ENCODE peak calls at places on chromosomes 6 and 20, in four cellular contexts. One of them, this sample, is unnamed.

GRCh38 chr6:148867851-148868250 is 121.0 kb downstream of the UST start:
- DNase-seq in lung microvascular endothelial cell: no peak
- DNase-seq in GM13977: no peak
- DNase-seq in Ammon's horn: no peak
- DNase-seq in this sample: no peak

GRCh38 chr6:2809015-2809414 is 32.6 kb downstream of the SERPINB1 start:
- DNase-seq in lung microvascular endothelial cell: no peak
- DNase-seq in GM13977: no peak
- DNase-seq in Ammon's horn: no peak
- DNase-seq in this sample: no peak

GRCh38 chr20:13251556-13251955 is 30.5 kb downstream of the ISM1 start:
- DNase-seq in lung microvascular endothelial cell: no peak
- DNase-seq in GM13977: no peak
- DNase-seq in Ammon's horn: no peak
- DNase-seq in this sample: no peak

GRCh38 chr6:163147988-163148387 is 266.5 kb upstream of the QKI start:
- DNase-seq in lung microvascular endothelial cell: no peak
- DNase-seq in GM13977: no peak
- DNase-seq in Ammon's horn: peak; percentile 79
- DNase-seq in this sample: no peak

GRCh38 chr6:43093361-43094289 is 17.5 kb downstream of the PTK7 start:
- DNase-seq in lung microvascular endothelial cell: peak; percentile 12
- DNase-seq in GM13977: no peak
- DNase-seq in Ammon's horn: peak; percentile 35
- DNase-seq in this sample: no peak

GRCh38 chr20:48919336-48919881 is 2.1 kb upstream of the ARFGEF2 start:
- DNase-seq in lung microvascular endothelial cell: no peak
- DNase-seq in GM13977: no peak
- DNase-seq in Ammon's horn: no peak
- DNase-seq in this sample: no peak

GRCh38 chr6:132933085-132933484 is 118.7 kb downstream of the RPS12 start:
- DNase-seq in lung microvascular endothelial cell: no peak
- DNase-seq in GM13977: no peak
- DNase-seq in Ammon's horn: peak; percentile 21
- DNase-seq in this sample: no peak

GRCh38 chr6:111701146-111701545 is 95.5 kb upstream of the TRAF3IP2 start:
- DNase-seq in lung microvascular endothelial cell: no peak
- DNase-seq in GM13977: no peak
- DNase-seq in Ammon's horn: no peak
- DNase-seq in this sample: no peak

GRCh38 chr6:137700751-137701477 is 166.1 kb upstream of the TNFAIP3 start:
- DNase-seq in lung microvascular endothelial cell: no peak
- DNase-seq in GM13977: no peak
- DNase-seq in Ammon's horn: no peak
- DNase-seq in this sample: no peak

GRCh38 chr6:7958464-7958863 is 47.9 kb upstream of the TXNDC5 start:
- DNase-seq in lung microvascular endothelial cell: no peak
- DNase-seq in GM13977: no peak
- DNase-seq in Ammon's horn: no peak
- DNase-seq in this sample: peak; percentile 39

GRCh38 chr6:3235969-3236368 is 8.5 kb upstream of the TUBB2B start:
- DNase-seq in lung microvascular endothelial cell: no peak
- DNase-seq in GM13977: peak; percentile 27
- DNase-seq in Ammon's horn: no peak
- DNase-seq in this sample: peak; percentile 39

GRCh38 chr20:10077886-10078285 is 43.1 kb downstream of the ANKEF1 start:
- DNase-seq in lung microvascular endothelial cell: no peak
- DNase-seq in GM13977: no peak
- DNase-seq in Ammon's horn: no peak
- DNase-seq in this sample: no peak

GRCh38 chr6:2101213-2101612 is 144.2 kb downstream of the GMDS start:
- DNase-seq in lung microvascular endothelial cell: no peak
- DNase-seq in GM13977: no peak
- DNase-seq in Ammon's horn: no peak
- DNase-seq in this sample: no peak

GRCh38 chr6:98823428-98823827 is 10.9 kb upstream of the POU3F2 start:
- DNase-seq in lung microvascular endothelial cell: no peak
- DNase-seq in GM13977: no peak
- DNase-seq in Ammon's horn: no peak
- DNase-seq in this sample: no peak

GRCh38 chr20:17641520-17641964 is 40.5 kb downstream of the RRBP1 start:
- DNase-seq in lung microvascular endothelial cell: no peak
- DNase-seq in GM13977: no peak
- DNase-seq in Ammon's horn: no peak
- DNase-seq in this sample: no peak

GRCh38 chr20:1489764-1490436 is 1.3 kb downstream of the SIRPB2 start:
- DNase-seq in lung microvascular endothelial cell: no peak
- DNase-seq in GM13977: no peak
- DNase-seq in Ammon's horn: no peak
- DNase-seq in this sample: no peak

GRCh38 chr20:59751075-59751711 is 146.9 kb downstream of the PHACTR3 start:
- DNase-seq in lung microvascular endothelial cell: peak; percentile 51
- DNase-seq in GM13977: peak; percentile 86
- DNase-seq in Ammon's horn: peak; percentile 87
- DNase-seq in this sample: peak; percentile 86

GRCh38 chr6:125747589-125748533 is 1.6 kb upstream of the HEY2 start:
- DNase-seq in lung microvascular endothelial cell: peak; percentile 17
- DNase-seq in GM13977: no peak
- DNase-seq in Ammon's horn: peak; percentile 39
- DNase-seq in this sample: peak; percentile 22

GRCh38 chr6:112360498-112360897 is 13.4 kb downstream of the RFPL4B start:
- DNase-seq in lung microvascular endothelial cell: peak; percentile 90
- DNase-seq in GM13977: no peak
- DNase-seq in Ammon's horn: no peak
- DNase-seq in this sample: no peak

GRCh38 chr6:53432318-53433161 is 83.8 kb upstream of the ELOVL5 start:
- DNase-seq in lung microvascular endothelial cell: no peak
- DNase-seq in GM13977: no peak
- DNase-seq in Ammon's horn: no peak
- DNase-seq in this sample: no peak

GRCh38 chr6:1870902-1871301 is 261.2 kb downstream of the FOXC1 start:
- DNase-seq in lung microvascular endothelial cell: no peak
- DNase-seq in GM13977: no peak
- DNase-seq in Ammon's horn: no peak
- DNase-seq in this sample: no peak

GRCh38 chr6:137202078-137202477 is 17.1 kb downstream of the IFNGR1 start:
- DNase-seq in lung microvascular endothelial cell: no peak
- DNase-seq in GM13977: no peak
- DNase-seq in Ammon's horn: peak; percentile 81
- DNase-seq in this sample: peak; percentile 67

GRCh38 chr20:63309261-63310071 is 16.5 kb downstream of the COL20A1 start:
- DNase-seq in lung microvascular endothelial cell: peak; percentile 41
- DNase-seq in GM13977: peak; percentile 76
- DNase-seq in Ammon's horn: peak; percentile 45
- DNase-seq in this sample: peak; percentile 21

GRCh38 chr6:109079981-109080380 is 14.7 kb downstream of the SESN1 start:
- DNase-seq in lung microvascular endothelial cell: no peak
- DNase-seq in GM13977: no peak
- DNase-seq in Ammon's horn: peak; percentile 84
- DNase-seq in this sample: no peak

GRCh38 chr6:151263967-151264366 is 24.2 kb downstream of the AKAP12 start:
- DNase-seq in lung microvascular endothelial cell: no peak
- DNase-seq in GM13977: no peak
- DNase-seq in Ammon's horn: no peak
- DNase-seq in this sample: no peak

GRCh38 chr6:130560231-130560630 is 194.4 kb downstream of the TMEM200A start:
- DNase-seq in lung microvascular endothelial cell: no peak
- DNase-seq in GM13977: no peak
- DNase-seq in Ammon's horn: no peak
- DNase-seq in this sample: peak; percentile 2

GRCh38 chr20:10357061-10357708 is 76.8 kb downstream of the MKKS start:
- DNase-seq in lung microvascular endothelial cell: peak; percentile 74
- DNase-seq in GM13977: no peak
- DNase-seq in Ammon's horn: no peak
- DNase-seq in this sample: no peak

GRCh38 chr6:128370072-128370471 is 150.3 kb downstream of the PTPRK start:
- DNase-seq in lung microvascular endothelial cell: peak; percentile 77
- DNase-seq in GM13977: no peak
- DNase-seq in Ammon's horn: peak; percentile 13
- DNase-seq in this sample: no peak

GRCh38 chr20:14418441-14418840 is 81.0 kb upstream of the FLRT3 start:
- DNase-seq in lung microvascular endothelial cell: no peak
- DNase-seq in GM13977: no peak
- DNase-seq in Ammon's horn: no peak
- DNase-seq in this sample: no peak

GRCh38 chr6:90040931-90041330 is 146.7 kb downstream of the GJA10 start:
- DNase-seq in lung microvascular endothelial cell: no peak
- DNase-seq in GM13977: no peak
- DNase-seq in Ammon's horn: peak; percentile 30
- DNase-seq in this sample: no peak

GRCh38 chr6:135883045-135883444 is 31.5 kb downstream of the PDE7B start:
- DNase-seq in lung microvascular endothelial cell: no peak
- DNase-seq in GM13977: no peak
- DNase-seq in Ammon's horn: no peak
- DNase-seq in this sample: no peak

This sample was measured in GM12865.